ENCODE peak calls at places on chromosomes 3 and 15, in five cellular contexts. I is PC-9; T is NCI-H1092 treated with DMSO at 0.1 percent for 48 hours; D is AG08395; Z is stimulated activated CD8-positive, alpha-beta memory T cell treated with anti-CD3 and anti-CD28 coated beads, Interleukin-15, amount 100 ng/mL, for 1 hour. N is an unnamed sample.

GRCh38 chr3:16618721-16619120 is 13.5 kb upstream of the DAZL start:
- DNase-seq in I (no peak), T (no peak), D (peak), Z (no peak), N (no peak)

GRCh38 chr3:66464512-66464894 is 36.3 kb downstream of the LRIG1 start:
- DNase-seq in I (no peak), T (no peak), D (no peak), Z (no peak), N (no peak)

GRCh38 chr3:5274116-5274515 is 86.6 kb downstream of the EDEM1 start:
- DNase-seq in I (no peak), T (no peak), D (no peak), Z (no peak), N (no peak)

GRCh38 chr3:46860381-46861292 is 2.6 kb downstream of the MYL3 start:
- DNase-seq in I (no peak), T (no peak), D (no peak), Z (no peak), N (no peak)

GRCh38 chr15:62450061-62450460 is 285.0 kb upstream of the C2CD4B start:
- DNase-seq in I (no peak), T (no peak), D (no peak), Z (no peak), N (no peak)

GRCh38 chr15:22980189-22981136 is at the start of gene CYFIP1:
- DNase-seq in I (peak), T (peak), D (peak), Z (no peak), N (peak)

GRCh38 chr3:183506674-183507290 is 48.7 kb downstream of the KLHL6 start:
- DNase-seq in I (no peak), T (no peak), D (no peak), Z (no peak), N (no peak)

GRCh38 chr3:187367561-187368103 is 553 bp upstream of the RTP4 start:
- DNase-seq in I (no peak), T (no peak), D (no peak), Z (no peak), N (no peak)

GRCh38 chr15:66963710-66964109 is 101.7 kb upstream of the SMAD3 start:
- DNase-seq in I (no peak), T (no peak), D (no peak), Z (no peak), N (no peak)

GRCh38 chr3:156206157-156206556 is 85.8 kb downstream of the KCNAB1 start:
- DNase-seq in I (no peak), T (no peak), D (no peak), Z (no peak), N (no peak)

GRCh38 chr15:92228830-92229229 is 164.9 kb upstream of the ST8SIA2 start:
- DNase-seq in I (no peak), T (no peak), D (no peak), Z (no peak), N (no peak)

GRCh38 chr3:64917914-64918313 is 230.1 kb upstream of the ADAMTS9 start:
- DNase-seq in I (no peak), T (no peak), D (no peak), Z (no peak), N (no peak)

GRCh38 chr3:129352045-129352444 is 73.4 kb downstream of the HMCES start:
- DNase-seq in I (no peak), T (no peak), D (no peak), Z (no peak), N (no peak)

GRCh38 chr3:49387721-49388120 is 24.1 kb downstream of the RHOA start:
- DNase-seq in I (no peak), T (no peak), D (peak), Z (no peak), N (no peak)

GRCh38 chr3:105427332-105427731 is 60.6 kb downstream of the ALCAM start:
- DNase-seq in I (no peak), T (no peak), D (no peak), Z (no peak), N (no peak)

GRCh38 chr3:183217548-183218321 is 35.3 kb upstream of the B3GNT5 start:
- DNase-seq in I (no peak), T (no peak), D (no peak), Z (no peak), N (no peak)

GRCh38 chr15:62067448-62068044 is 769 bp downstream of the C2CD4A start:
- DNase-seq in I (no peak), T (no peak), D (no peak), Z (no peak), N (no peak)

GRCh38 chr15:42133892-42134502 is 22.4 kb downstream of the PLA2G4F start:
- DNase-seq in I (peak), T (peak), D (peak), Z (no peak), N (no peak)

GRCh38 chr3:94225176-94225742 is 162.4 kb downstream of the NSUN3 start:
- DNase-seq in I (no peak), T (no peak), D (no peak), Z (no peak), N (no peak)

GRCh38 chr3:104108522-104108921 is 1258.2 kb upstream of the ALCAM start:
- DNase-seq in I (no peak), T (no peak), D (no peak), Z (no peak), N (no peak)

GRCh38 chr15:60840703-60841411 is 361.9 kb upstream of the ICE2 start:
- DNase-seq in I (no peak), T (no peak), D (no peak), Z (no peak), N (no peak)

GRCh38 chr3:127472506-127472905 is 118.0 kb downstream of the TPRA1 start:
- DNase-seq in I (no peak), T (no peak), D (no peak), Z (no peak), N (no peak)

GRCh38 chr15:98755138-98755537 is 106.8 kb downstream of the IGF1R start:
- DNase-seq in I (no peak), T (no peak), D (no peak), Z (no peak), N (no peak)

GRCh38 chr3:71062037-71062919 is 521.2 kb downstream of the FOXP1 start:
- DNase-seq in I (no peak), T (no peak), D (no peak), Z (no peak), N (no peak)

GRCh38 chr3:127439621-127440020 is 150.9 kb downstream of the TPRA1 start:
- DNase-seq in I (no peak), T (no peak), D (no peak), Z (no peak), N (no peak)

GRCh38 chr3:114669614-114670013 is 375.8 kb downstream of the TIGIT start:
- DNase-seq in I (no peak), T (no peak), D (peak), Z (no peak), N (no peak)

GRCh38 chr15:72866086-72866646 is 82.6 kb upstream of the ADPGK start:
- DNase-seq in I (no peak), T (no peak), D (no peak), Z (no peak), N (no peak)

GRCh38 chr3:156353535-156353934 is 201.4 kb downstream of the SSR3 start:
- DNase-seq in I (no peak), T (no peak), D (no peak), Z (no peak), N (no peak)

GRCh38 chr3:106208979-106209378 is 340.2 kb upstream of the CBLB start:
- DNase-seq in I (no peak), T (no peak), D (no peak), Z (no peak), N (no peak)